ENCODE peak calls at places on chromosomes 4 and X, in six cellular contexts. J is IMR-90; C is breast epithelium; W is esophagus squamous epithelium; K is CD8-positive, alpha-beta memory T cell; U is CD8-positive, alpha-beta T cell. Z is an unnamed sample. For H3K9me3, the result is how much of the 10 kb centered on the place peaks cover.

GRCh38 chr4:4541040-4541631 is 712 bp downstream of the STX18 start:
- DNase-seq in J (peak), C (no peak), W (no peak), K (peak), U (no peak), Z (no peak)

GRCh38 chr4:139656614-139657486 is 8.8 kb upstream of the MGST2 start:
- DNase-seq in J (peak), C (peak), W (no peak), K (peak), U (no peak), Z (no peak)

GRCh38 chr4:90126805-90127204 is 389 bp upstream of the CCSER1 start:
- DNase-seq in J (no peak), C (no peak), W (no peak), K (no peak), U (no peak), Z (no peak)

GRCh38 chrX:149527705-149528104 is 13.1 kb upstream of the EOLA1 start:
- DNase-seq in J (peak), C (no peak), W (no peak), K (no peak), U (no peak), Z (no peak)

GRCh38 chrX:69361286-69361926 is 142.7 kb upstream of the NALF2 start:
- DNase-seq in J (peak), C (no peak), W (no peak), K (no peak), U (no peak), Z (no peak)

GRCh38 chr4:13766722-13767495 is 139.4 kb upstream of the BOD1L1 start:
- DNase-seq in J (no peak), C (no peak), W (no peak), K (no peak), U (no peak), Z (no peak)

GRCh38 chr4:164509951-164510350 is 244.0 kb upstream of the SMIM31 start:
- DNase-seq in J (no peak), C (no peak), W (no peak), K (no peak), U (no peak), Z (no peak)

GRCh38 chrX:112798736-112799135 is 41.9 kb downstream of the AMOT start:
- DNase-seq in J (no peak), C (no peak), W (no peak), K (no peak), U (no peak), Z (no peak)

GRCh38 chr4:98746936-98747658 is 88.7 kb upstream of the TSPAN5 start:
- DNase-seq in J (peak), C (no peak), W (no peak), K (no peak), U (no peak), Z (no peak)

GRCh38 chrX:38347136-38347535 is 5.3 kb upstream of the OTC start:
- DNase-seq in J (peak), C (no peak), W (no peak), K (no peak), U (no peak), Z (no peak)

GRCh38 chrX:56765816-56766553 is 36.9 kb downstream of the NBDY start:
- DNase-seq in J (no peak), C (no peak), W (no peak), K (no peak), U (no peak), Z (peak)

GRCh38 chrX:15515931-15516330 is 15.3 kb downstream of the BMX start:
- DNase-seq in J (no peak), C (no peak), W (no peak), K (no peak), U (no peak), Z (no peak)

GRCh38 chr4:62014982-62015739 is 815.0 kb downstream of the ADGRL3 start:
- DNase-seq in J (no peak), C (no peak), W (no peak), K (no peak), U (no peak), Z (no peak)

GRCh38 chrX:10582215-10582733 is 38.1 kb downstream of the MID1 start:
- DNase-seq in J (peak), C (no peak), W (no peak), K (no peak), U (no peak), Z (no peak)

GRCh38 chrX:10576777-10577444 is 43.5 kb downstream of the MID1 start:
- DNase-seq in J (no peak), C (no peak), W (no peak), K (no peak), U (no peak), Z (no peak)

GRCh38 chrX:10577863-10578262 is 42.5 kb downstream of the MID1 start:
- DNase-seq in J (no peak), C (no peak), W (no peak), K (no peak), U (no peak), Z (no peak)

GRCh38 chrX:10579753-10580060 is 40.7 kb downstream of the MID1 start:
- DNase-seq in J (peak), C (no peak), W (no peak), K (no peak), U (no peak), Z (no peak)

GRCh38 chrX:10579018-10579752 is 41.2 kb downstream of the MID1 start:
- DNase-seq in J (peak), C (no peak), W (no peak), K (no peak), U (no peak), Z (no peak)
- H3K27ac ChIP-seq in J (peak), C (peak), W (peak), K (no peak), U (no peak), Z (no peak)

GRCh38 chrX:63959975-63960374 is 175.0 kb upstream of the ARHGEF9 start:
- DNase-seq in J (no peak), C (no peak), W (no peak), K (no peak), U (no peak), Z (no peak)
- H3K9me3 ChIP-seq in J (under half), C (under half), W (under half), K (under half), U (under half), Z (under half)

GRCh38 chrX:19666950-19667349 is 151.6 kb upstream of the MAP3K15 start:
- DNase-seq in J (no peak), C (no peak), W (no peak), K (no peak), U (no peak), Z (no peak)
- H3K27ac ChIP-seq in J (no peak), C (no peak), W (no peak), K (no peak), U (no peak), Z (no peak)

GRCh38 chr4:184041156-184041555 is 136.0 kb downstream of the STOX2 start:
- DNase-seq in J (peak), C (no peak), W (no peak), K (no peak), U (no peak), Z (no peak)

DNA sequence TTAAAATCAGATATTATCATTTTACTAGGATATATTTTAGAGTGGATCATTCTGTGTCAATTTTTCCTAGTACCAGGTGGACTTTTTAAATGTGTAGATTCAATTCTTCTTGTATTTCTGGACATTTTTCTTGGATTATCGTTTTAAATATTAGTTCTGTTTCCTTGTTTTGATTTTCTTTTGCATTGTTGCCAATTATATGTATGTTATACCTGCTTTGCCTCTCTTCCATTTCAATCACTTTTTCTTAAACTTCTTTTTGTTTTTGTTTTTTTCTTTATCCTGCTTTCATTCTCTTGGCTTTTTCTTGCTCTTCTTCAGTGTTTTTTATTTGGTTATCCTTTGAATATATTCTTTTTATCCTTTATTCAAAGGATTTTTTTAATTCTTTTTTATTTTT is 141.0 kb downstream of the STOX2 start:
- DNase-seq in J (no peak), C (no peak), W (no peak), K (no peak), U (no peak), Z (no peak)
- H3K9me3 ChIP-seq in J (under half), C (under half), W (under half), K (under half), U (under half), Z (under half)

GRCh38 chr4:11497212-11497806 is 68.6 kb upstream of the HS3ST1 start:
- DNase-seq in J (no peak), C (no peak), W (no peak), K (no peak), U (no peak), Z (no peak)

GRCh38 chr4:11495818-11496217 is 67.1 kb upstream of the HS3ST1 start:
- DNase-seq in J (no peak), C (no peak), W (no peak), K (no peak), U (no peak), Z (no peak)

GRCh38 chr4:11497972-11498371 is 69.3 kb upstream of the HS3ST1 start:
- DNase-seq in J (no peak), C (no peak), W (no peak), K (no peak), U (no peak), Z (no peak)

GRCh38 chr4:11496313-11496956 is 67.7 kb upstream of the HS3ST1 start:
- DNase-seq in J (peak), C (no peak), W (no peak), K (no peak), U (no peak), Z (no peak)

DNA sequence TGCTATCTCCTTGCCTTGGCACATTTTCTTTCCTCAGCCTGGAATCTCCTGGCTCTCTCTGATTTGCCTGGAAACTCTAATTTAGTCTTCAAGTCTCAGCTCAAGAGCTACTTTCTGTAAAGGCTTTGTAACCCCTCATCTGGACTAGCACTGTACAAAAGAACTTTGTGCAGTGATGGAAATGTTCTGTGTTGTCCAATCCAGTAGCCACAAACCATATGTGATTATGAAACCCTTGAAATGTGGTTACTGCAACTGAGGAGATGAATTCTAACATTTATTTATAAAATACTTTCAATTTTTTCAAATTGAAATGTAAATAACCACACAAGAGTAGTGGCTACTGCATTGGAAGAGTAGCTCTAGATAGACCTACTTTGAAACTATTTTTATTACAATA is 66.6 kb upstream of the HS3ST1 start:
- DNase-seq in J (peak), C (no peak), W (no peak), K (no peak), U (no peak), Z (no peak)
- H3K27ac ChIP-seq in J (no peak), C (no peak), W (no peak), K (no peak), U (no peak), Z (no peak)

DNA sequence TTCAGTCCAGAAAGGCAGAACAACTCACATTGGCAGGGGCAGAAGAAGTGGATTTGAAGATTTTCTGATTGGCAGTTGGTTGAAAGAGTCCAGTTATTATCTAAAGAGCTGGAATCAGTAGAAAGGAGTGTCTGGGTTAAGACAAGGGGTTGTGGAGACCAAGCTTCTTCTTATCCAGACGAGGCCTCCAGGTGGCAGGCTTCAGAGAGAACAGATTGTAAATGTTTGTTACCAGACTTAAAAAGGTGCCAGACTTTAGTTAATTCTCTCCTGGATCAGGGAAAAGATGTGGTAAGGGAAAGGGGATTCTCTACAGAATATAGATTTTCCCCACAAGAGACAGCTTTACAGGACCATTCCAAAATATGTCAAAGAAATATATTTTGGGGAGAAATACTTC is 36.7 kb upstream of the TLR3 start:
- DNase-seq in J (no peak), C (no peak), W (no peak), K (no peak), U (no peak), Z (no peak)
- H3K9me3 ChIP-seq in J (under half), C (under half), W (under half), K (under half), U (under half), Z (under half)

DNA sequence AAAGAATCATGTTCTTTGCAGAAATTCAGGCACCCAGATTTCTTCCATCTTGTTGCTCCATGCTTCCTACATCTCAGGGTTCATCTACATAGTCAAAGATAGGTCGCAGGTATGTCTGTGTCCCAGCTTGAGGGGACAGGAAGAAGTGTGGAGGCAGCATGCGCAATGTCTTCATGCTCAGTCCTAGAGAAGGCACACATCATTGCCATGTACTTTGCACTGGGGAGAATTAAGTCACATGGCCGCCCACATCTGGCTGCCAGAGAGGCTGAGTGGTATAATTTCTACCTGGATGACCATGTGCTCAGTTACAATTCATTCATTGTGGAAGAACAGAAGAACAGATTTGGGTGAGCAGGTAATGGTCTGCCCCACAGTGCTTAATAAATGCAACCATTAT is 54.1 kb downstream of the GAB1 start:
- DNase-seq in J (no peak), C (no peak), W (no peak), K (no peak), U (no peak), Z (no peak)
- H3K27ac ChIP-seq in J (no peak), C (no peak), W (no peak), K (no peak), U (no peak), Z (peak)